ENCODE peak calls at places on chromosomes 11 and 22, in four cellular contexts. One of them, this sample, is unnamed.

GRCh38 chr11:78853521-78853920 is 278.9 kb upstream of the NARS2 start:
- DNase-seq in CD8-positive, alpha-beta T cell: no peak
- DNase-seq in hepatocyte: no peak
- DNase-seq in AG04450: no peak
- DNase-seq in this sample: no peak

GRCh38 chr22:28829358-28830181 is 29.2 kb upstream of the XBP1 start:
- DNase-seq in hepatocyte: peak
- DNase-seq in CD8-positive, alpha-beta T cell: peak
- DNase-seq in AG04450: peak
- DNase-seq in this sample: no peak

GRCh38 chr11:17462940-17463339 is 13.7 kb downstream of the ABCC8 start:
- DNase-seq in hepatocyte: no peak
- DNase-seq in AG04450: no peak
- DNase-seq in CD8-positive, alpha-beta T cell: no peak
- DNase-seq in this sample: no peak

GRCh38 chr11:59556883-59557205 is 45.5 kb downstream of the OR4D9 start:
- DNase-seq in CD8-positive, alpha-beta T cell: no peak
- DNase-seq in AG04450: no peak
- DNase-seq in hepatocyte: no peak
- DNase-seq in this sample: no peak

GRCh38 chr22:49826603-49827306 is 918 bp downstream of the BRD1 start:
- DNase-seq in CD8-positive, alpha-beta T cell: peak
- DNase-seq in AG04450: no peak
- DNase-seq in hepatocyte: peak
- DNase-seq in this sample: peak

GRCh38 chr22:44538071-44538470 is 40.0 kb upstream of the RTL6 start:
- DNase-seq in AG04450: no peak
- DNase-seq in hepatocyte: peak
- DNase-seq in CD8-positive, alpha-beta T cell: no peak
- DNase-seq in this sample: no peak

GRCh38 chr11:17846852-17847453 is 112.4 kb downstream of the KCNC1 start:
- DNase-seq in AG04450: no peak
- DNase-seq in CD8-positive, alpha-beta T cell: no peak
- DNase-seq in hepatocyte: peak
- DNase-seq in this sample: no peak

GRCh38 chr11:63491240-63491587 is 247 bp upstream of the PLAAT5 start:
- DNase-seq in hepatocyte: no peak
- DNase-seq in CD8-positive, alpha-beta T cell: no peak
- DNase-seq in AG04450: no peak
- DNase-seq in this sample: no peak

GRCh38 chr22:17694193-17694592 is 55.6 kb downstream of the BCL2L13 start:
- DNase-seq in AG04450: no peak
- DNase-seq in CD8-positive, alpha-beta T cell: no peak
- DNase-seq in hepatocyte: no peak
- DNase-seq in this sample: no peak

GRCh38 chr11:46736615-46737014 is 17.6 kb downstream of the F2 start:
- DNase-seq in CD8-positive, alpha-beta T cell: no peak
- DNase-seq in AG04450: no peak
- DNase-seq in hepatocyte: no peak
- DNase-seq in this sample: no peak

GRCh38 chr11:10539339-10539738 is 1.6 kb downstream of the RNF141 start:
- DNase-seq in CD8-positive, alpha-beta T cell: no peak
- DNase-seq in AG04450: no peak
- DNase-seq in hepatocyte: no peak
- DNase-seq in this sample: no peak

GRCh38 chr11:64356498-64357411 is 2.2 kb upstream of the RPS6KA4 start:
- DNase-seq in CD8-positive, alpha-beta T cell: peak
- DNase-seq in AG04450: no peak
- DNase-seq in hepatocyte: peak
- DNase-seq in this sample: no peak

GRCh38 chr11:133011604-133012003 is 520.7 kb downstream of the OPCML start:
- DNase-seq in AG04450: no peak
- DNase-seq in CD8-positive, alpha-beta T cell: no peak
- DNase-seq in hepatocyte: peak
- DNase-seq in this sample: no peak

GRCh38 chr22:28955817-28956216 is 72.4 kb downstream of the ZNRF3 start:
- DNase-seq in hepatocyte: no peak
- DNase-seq in CD8-positive, alpha-beta T cell: peak
- DNase-seq in AG04450: no peak
- DNase-seq in this sample: no peak

GRCh38 chr11:97815667-97816066 is 1205.1 kb upstream of the CNTN5 start:
- DNase-seq in CD8-positive, alpha-beta T cell: no peak
- DNase-seq in hepatocyte: no peak
- DNase-seq in AG04450: no peak
- DNase-seq in this sample: no peak

DNA sequence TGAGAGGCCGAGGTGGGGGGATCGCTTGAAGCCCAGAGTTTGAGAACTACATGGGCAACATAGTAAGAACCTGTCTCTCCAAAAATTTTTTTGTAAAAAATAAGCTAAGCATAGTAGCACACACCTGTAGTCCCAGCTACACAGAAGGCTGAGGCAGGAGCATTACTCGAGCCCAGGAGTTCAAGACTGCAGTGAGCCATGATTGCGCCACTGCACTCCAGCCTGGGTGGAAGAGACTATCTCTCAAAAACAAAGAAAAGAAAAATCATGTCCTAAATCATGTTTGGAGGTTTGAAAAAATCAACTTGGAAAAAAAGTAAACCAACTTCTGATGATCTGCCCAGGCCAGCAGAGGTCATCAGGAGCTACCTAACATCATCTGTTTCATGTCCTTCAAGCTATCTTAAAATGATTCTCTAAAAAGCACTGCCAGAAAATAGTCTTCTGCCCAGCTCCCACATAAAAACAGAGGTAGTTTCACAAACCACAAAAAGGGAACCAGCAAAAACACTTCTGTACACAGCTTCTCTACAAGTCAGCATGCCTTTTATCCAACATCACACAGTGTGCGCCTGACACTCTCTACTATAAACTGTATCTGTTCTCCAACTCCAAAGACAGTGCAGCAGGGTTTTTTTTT is 165.0 kb downstream of the SOX6 start:
- DNase-seq in AG04450: no peak
- DNase-seq in hepatocyte: no peak
- DNase-seq in CD8-positive, alpha-beta T cell: no peak
- DNase-seq in this sample: no peak
- TF ChIP-seq CTCF in AG04450: no peak
- TF ChIP-seq CTCF in hepatocyte: peak
- TF ChIP-seq CTCF in CD8-positive, alpha-beta T cell: no peak
- TF ChIP-seq CTCF in this sample: no peak

GRCh38 chr22:24402460-24403192 is 24.8 kb upstream of the ADORA2A start:
- DNase-seq in AG04450: peak
- DNase-seq in CD8-positive, alpha-beta T cell: no peak
- DNase-seq in hepatocyte: peak
- DNase-seq in this sample: peak
- H3K4me3 ChIP-seq in AG04450: no peak
- H3K4me3 ChIP-seq in CD8-positive, alpha-beta T cell: no peak
- H3K4me3 ChIP-seq in hepatocyte: no peak
- H3K4me3 ChIP-seq in this sample: no peak

DNA sequence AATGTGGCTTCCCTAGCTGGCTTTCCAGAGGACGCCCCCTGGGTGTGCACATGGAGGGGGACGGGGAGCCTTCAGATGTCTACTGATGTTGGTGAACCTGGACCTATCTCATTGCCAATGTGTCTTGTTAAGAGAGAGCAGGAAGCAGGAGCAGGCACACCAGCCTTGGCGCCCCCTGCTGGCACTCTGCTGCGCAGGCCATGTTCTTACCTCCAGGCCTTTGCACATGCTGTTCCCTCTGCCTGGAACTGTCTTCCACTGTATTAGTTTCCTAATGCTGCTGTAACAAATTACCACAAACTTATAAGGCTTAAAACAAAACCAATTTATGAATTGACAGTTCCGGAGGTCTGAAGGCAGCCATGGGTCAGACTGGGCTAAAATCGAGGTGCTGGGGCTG is 23.6 kb upstream of the MN1 start:
- DNase-seq in AG04450: no peak
- DNase-seq in CD8-positive, alpha-beta T cell: no peak
- DNase-seq in hepatocyte: no peak
- DNase-seq in this sample: peak
- TF ChIP-seq CTCF in AG04450: no peak
- TF ChIP-seq CTCF in CD8-positive, alpha-beta T cell: no peak
- TF ChIP-seq CTCF in hepatocyte: peak
- TF ChIP-seq CTCF in this sample: no peak

GRCh38 chr11:130449246-130449990 is 973 bp downstream of the ADAMTS15 start:
- DNase-seq in CD8-positive, alpha-beta T cell: no peak
- DNase-seq in hepatocyte: no peak
- DNase-seq in AG04450: no peak
- DNase-seq in this sample: peak
- H3K4me3 ChIP-seq in CD8-positive, alpha-beta T cell: no peak
- H3K4me3 ChIP-seq in hepatocyte: peak
- H3K4me3 ChIP-seq in AG04450: peak
- H3K4me3 ChIP-seq in this sample: peak

This sample was measured in upper lobe of left lung.